ENCODE peak calls at places on chromosomes 1 and 21, in eight cellular contexts. G, T, L, M, P, X, S and R are unnamed samples.

GRCh38 chr1:219265026-219265515 is 91.4 kb downstream of the LYPLAL1 start:
- DNase-seq in L (no peak), S (no peak), P (no peak), G (no peak), X (no peak), T (no peak), M (no peak), R (no peak)

GRCh38 chr1:100530901-100531487 is 6.9 kb upstream of the GPR88 start:
- DNase-seq in L (no peak), X (no peak), P (peak; percentile 36), M (no peak), T (peak; percentile 95), G (no peak), S (peak; percentile 26), R (no peak)

GRCh38 chr1:80217377-80217986 is 1211.0 kb upstream of the ADGRL4 start:
- DNase-seq in S (no peak), X (no peak), T (peak; percentile 73), L (peak; percentile 51), M (peak; percentile 20), G (peak; percentile 73), P (no peak), R (no peak)

GRCh38 chr1:42450081-42450480 is 5.7 kb downstream of the ZMYND12 start:
- DNase-seq in L (no peak), M (no peak), X (no peak), T (no peak), G (no peak), S (no peak), P (no peak), R (no peak)

GRCh38 chr1:170410391-170411146 is 121.4 kb upstream of the GORAB start:
- DNase-seq in P (no peak), X (no peak), S (peak; percentile 68), T (peak; percentile 43), G (peak; percentile 46), L (peak; percentile 60), M (peak; percentile 83), R (no peak)

GRCh38 chr1:110524311-110525249 is 5.6 kb upstream of the KCNA10 start:
- DNase-seq in G (peak; percentile 52), P (peak; percentile 69), L (no peak), S (peak; percentile 24), T (peak; percentile 38), X (peak; percentile 28), M (peak; percentile 48), R (no peak)

GRCh38 chr21:24217141-24217540 is 1390.1 kb downstream of the MRPL39 start:
- DNase-seq in S (no peak), X (no peak), P (no peak), T (no peak), G (peak; percentile 49), M (no peak), L (no peak), R (no peak)

GRCh38 chr1:85495556-85495955 is 30.6 kb upstream of the DDAH1 start:
- DNase-seq in L (peak; percentile 43), T (peak; percentile 41), P (no peak), S (peak; percentile 88), G (peak; percentile 98), M (peak; percentile 76), X (peak; percentile 8), R (no peak)

GRCh38 chr1:147723691-147724323 is 36.6 kb downstream of the GJA5 start:
- DNase-seq in M (peak; percentile 25), G (peak; percentile 85), L (no peak), S (peak; percentile 13), X (peak; percentile 13), T (peak; percentile 7), P (no peak), R (no peak)

GRCh38 chr1:85612704-85613361 is 32.3 kb downstream of the CCN1 start:
- DNase-seq in M (peak; percentile 92), S (peak; percentile 89), G (peak; percentile 72), T (peak; percentile 98), P (no peak), X (no peak), L (peak; percentile 90), R (no peak)

GRCh38 chr1:79549191-79549590 is 542.7 kb upstream of the ADGRL4 start:
- DNase-seq in T (no peak), X (no peak), G (no peak), P (no peak), S (no peak), M (no peak), L (no peak), R (no peak)

GRCh38 chr1:31625180-31625514 is 7.7 kb downstream of the HCRTR1 start:
- DNase-seq in L (no peak), X (no peak), T (no peak), M (no peak), P (no peak), G (no peak), S (no peak), R (no peak)

GRCh38 chr1:170680428-170680827 is 16.5 kb downstream of the PRRX1 start:
- DNase-seq in S (no peak), M (no peak), T (peak; percentile 81), L (no peak), G (no peak), P (no peak), X (no peak), R (no peak)

GRCh38 chr1:177505905-177506590 is 335.3 kb downstream of the BRINP2 start:
- DNase-seq in T (no peak), G (peak; percentile 71), L (peak; percentile 35), X (no peak), S (peak; percentile 29), P (no peak), M (no peak), R (no peak)

GRCh38 chr21:16644690-16645089 is 868.2 kb upstream of the CXADR start:
- DNase-seq in L (no peak), X (no peak), S (no peak), M (no peak), T (peak; percentile 71), P (no peak), G (no peak), R (no peak)

GRCh38 chr1:243325305-243325890 is 69.6 kb downstream of the SDCCAG8 start:
- DNase-seq in G (peak; percentile 93), T (peak; percentile 61), P (peak; percentile 35), L (no peak), M (peak; percentile 56), S (peak; percentile 42), X (no peak), R (no peak)

GRCh38 chr1:230371923-230372703 is 54.0 kb downstream of the PGBD5 start:
- DNase-seq in G (no peak), M (no peak), X (no peak), T (no peak), P (no peak), S (no peak), L (no peak), R (no peak)

GRCh38 chr1:10820422-10820821 is 24.0 kb upstream of the CASZ1 start:
- DNase-seq in T (no peak), M (no peak), S (no peak), L (no peak), X (no peak), P (no peak), G (no peak), R (no peak)

GRCh38 chr1:40951943-40952743 is 27.4 kb upstream of the CTPS1 start:
- DNase-seq in G (peak; percentile 87), T (no peak), M (peak; percentile 42), P (peak; percentile 77), X (peak; percentile 73), L (no peak), S (peak; percentile 38), R (peak; percentile 17)